ENCODE peak calls at places on chromosomes 3 and 15, in eight cellular contexts. Z, B, S, F, L, Y, J and D are unnamed samples.

GRCh38 chr3:186757686-186758220 is 25.6 kb upstream of the EIF4A2 start:
- DNase-seq in Z (no peak), B (no peak), S (no peak), F (no peak), L (no peak), Y (no peak), J (no peak), D (no peak)

GRCh38 chr15:99249270-99249817 is at the start of gene TTC23:
- DNase-seq in Z (peak), B (peak), S (no peak), F (no peak), L (peak), Y (no peak), J (peak), D (peak)

GRCh38 chr15:75164625-75165024 is 37.1 kb upstream of the C15orf39 start:
- DNase-seq in Z (no peak), B (no peak), S (no peak), F (no peak), L (no peak), Y (no peak), J (no peak), D (no peak)

GRCh38 chr15:74428442-74428787 is 5.3 kb downstream of the SEMA7A start:
- DNase-seq in Z (no peak), B (peak), S (no peak), F (no peak), L (peak), Y (no peak), J (no peak), D (no peak)

GRCh38 chr15:63331456-63331855 is 50.2 kb downstream of the CA12 start:
- DNase-seq in Z (no peak), B (peak), S (no peak), F (no peak), L (no peak), Y (no peak), J (no peak), D (no peak)

GRCh38 chr15:38651328-38652038 is 86.9 kb upstream of the RASGRP1 start:
- DNase-seq in Z (no peak), B (no peak), S (no peak), F (peak), L (no peak), Y (peak), J (no peak), D (no peak)

GRCh38 chr3:123331651-123332050 is 117.2 kb downstream of the ADCY5 start:
- DNase-seq in Z (no peak), B (no peak), S (no peak), F (no peak), L (no peak), Y (no peak), J (no peak), D (no peak)

GRCh38 chr15:99211926-99212325 is 37.5 kb downstream of the TTC23 start:
- DNase-seq in Z (peak), B (no peak), S (no peak), F (no peak), L (no peak), Y (no peak), J (no peak), D (no peak)

GRCh38 chr15:63079938-63080626 is 37.5 kb downstream of the TPM1 start:
- DNase-seq in Z (no peak), B (no peak), S (no peak), F (no peak), L (no peak), Y (no peak), J (no peak), D (no peak)

GRCh38 chr15:31435256-31435781 is 108.7 kb downstream of the KLF13 start:
- DNase-seq in Z (peak), B (peak), S (peak), F (peak), L (peak), Y (peak), J (peak), D (no peak)

GRCh38 chr3:55595420-55595819 is 108.3 kb upstream of the WNT5A start:
- DNase-seq in Z (no peak), B (no peak), S (no peak), F (no peak), L (no peak), Y (no peak), J (no peak), D (no peak)

GRCh38 chr15:70863450-70864218 is 9.7 kb upstream of the LARP6 start:
- DNase-seq in Z (peak), B (no peak), S (no peak), F (no peak), L (peak), Y (no peak), J (peak), D (no peak)

GRCh38 chr15:35168464-35168863 is 83.4 kb upstream of the NANOGP8 start:
- DNase-seq in Z (peak), B (no peak), S (no peak), F (no peak), L (no peak), Y (no peak), J (no peak), D (peak)

GRCh38 chr15:90564109-90564508 is 34.4 kb downstream of the CRTC3 start:
- DNase-seq in Z (no peak), B (peak), S (no peak), F (peak), L (no peak), Y (no peak), J (no peak), D (no peak)

GRCh38 chr3:30455840-30456239 is 150.6 kb upstream of the TGFBR2 start:
- DNase-seq in Z (no peak), B (no peak), S (no peak), F (no peak), L (no peak), Y (no peak), J (no peak), D (no peak)

GRCh38 chr3:23834082-23834870 is 28.5 kb downstream of the UBE2E1 start:
- DNase-seq in Z (no peak), B (peak), S (no peak), F (peak), L (peak), Y (no peak), J (no peak), D (no peak)

GRCh38 chr3:14543446-14543845 is 3.3 kb upstream of the GRIP2 start:
- DNase-seq in Z (no peak), B (no peak), S (no peak), F (no peak), L (no peak), Y (no peak), J (no peak), D (no peak)